ENCODE peak calls at places on chromosomes 3 and 15, in five cellular contexts. I is GM13976, M is Panc1, D is bronchial epithelial cell, H is endothelial cell. F is an unnamed sample.

GRCh38 chr3:69161587-69162196 is 39.3 kb upstream of the LMOD3 start:
- DNase-seq in M (peak; percentile 51), D (peak; percentile 53), H (peak; percentile 20), I (peak; percentile 60), F (peak; percentile 41)

GRCh38 chr3:27680517-27681246 is 41.4 kb downstream of the EOMES start:
- DNase-seq in D (no peak), I (no peak), H (peak; percentile 11), M (no peak), F (no peak)

GRCh38 chr3:20478407-20478806 is 292.4 kb upstream of the SGO1 start:
- DNase-seq in D (no peak), I (no peak), M (no peak), H (no peak), F (no peak)

GRCh38 chr15:91482799-91483198 is 370.7 kb upstream of the SLCO3A1 start:
- DNase-seq in H (no peak), M (no peak), D (no peak), I (no peak), F (peak; percentile 5)

GRCh38 chr3:122067214-122067550 is 12.0 kb downstream of the CD86 start:
- DNase-seq in M (no peak), I (no peak), H (no peak), D (no peak), F (no peak)

GRCh38 chr3:124916837-124917409 is 17.6 kb downstream of the MUC13 start:
- DNase-seq in D (no peak), H (no peak), I (no peak), M (no peak), F (no peak)

GRCh38 chr15:98653686-98654085 is 5.3 kb downstream of the IGF1R start:
- DNase-seq in I (no peak), M (no peak), H (no peak), D (no peak), F (no peak)

GRCh38 chr3:125123906-125124305 is 68.1 kb upstream of the HEG1 start:
- DNase-seq in M (no peak), D (no peak), I (no peak), H (no peak), F (no peak)

GRCh38 chr15:60799885-60800728 is 321.2 kb upstream of the ICE2 start:
- DNase-seq in H (no peak), D (no peak), M (no peak), I (no peak), F (peak; percentile 69)

GRCh38 chr3:169104972-169105371 is 558.5 kb downstream of the MECOM start:
- DNase-seq in M (no peak), H (no peak), D (peak; percentile 81), I (no peak), F (no peak)

GRCh38 chr3:22039156-22039555 is 288.1 kb upstream of the ZNF385D start:
- DNase-seq in D (no peak), I (no peak), M (no peak), H (no peak), F (no peak)

GRCh38 chr15:52144656-52145055 is 32.1 kb upstream of the BCL2L10 start:
- DNase-seq in D (peak; percentile 42), M (no peak), H (no peak), I (no peak), F (no peak)

GRCh38 chr3:11565492-11565891 is 78.2 kb downstream of the VGLL4 start:
- DNase-seq in D (no peak), H (no peak), I (no peak), M (no peak), F (no peak)

GRCh38 chr15:79094611-79095021 is 4.0 kb upstream of the RASGRF1 start:
- DNase-seq in H (no peak), I (no peak), D (no peak), M (no peak), F (no peak)

GRCh38 chr3:122794779-122795673 is at the start of gene SLC49A4:
- DNase-seq in M (peak; percentile 20), H (peak; percentile 86), I (peak; percentile 93), D (peak; percentile 62), F (peak; percentile 61)

GRCh38 chr15:81752149-81752942 is 293.5 kb downstream of the MEX3B start:
- DNase-seq in D (peak; percentile 51), H (peak; percentile 28), M (no peak), I (no peak), F (no peak)

GRCh38 chr15:48966595-48967301 is 3.0 kb upstream of the SHC4 start:
- DNase-seq in I (peak; percentile 38), M (no peak), D (peak; percentile 88), H (no peak), F (peak; percentile 79)

GRCh38 chr3:184366619-184367321 is 5.3 kb downstream of the POLR2H start:
- DNase-seq in D (no peak), I (no peak), H (no peak), M (no peak), F (no peak)

GRCh38 chr3:54056521-54056920 is 65.8 kb upstream of the CACNA2D3 start:
- DNase-seq in D (peak; percentile 69), H (no peak), M (no peak), I (no peak), F (no peak)

GRCh38 chr3:31770822-31771326 is 210.2 kb downstream of the OSBPL10 start:
- DNase-seq in I (no peak), D (peak; percentile 64), H (no peak), M (no peak), F (no peak)

GRCh38 chr15:60184579-60184978 is 180.5 kb downstream of the FOXB1 start:
- DNase-seq in I (no peak), H (no peak), M (no peak), D (peak; percentile 62), F (no peak)

GRCh38 chr3:45333549-45333948 is 54.8 kb upstream of the LARS2 start:
- DNase-seq in M (no peak), D (peak; percentile 9), H (no peak), I (no peak), F (no peak)

GRCh38 chr3:66470285-66470684 is 30.5 kb downstream of the LRIG1 start:
- DNase-seq in D (no peak), I (no peak), M (no peak), H (no peak), F (no peak)

GRCh38 chr3:31823184-31823583 is 157.9 kb downstream of the OSBPL10 start:
- DNase-seq in D (peak; percentile 88), I (no peak), M (no peak), H (no peak), F (no peak)

GRCh38 chr3:168973206-168973605 is 690.3 kb downstream of the MECOM start:
- DNase-seq in M (no peak), D (no peak), H (no peak), I (no peak), F (no peak)

GRCh38 chr3:10416730-10417300 is 88.6 kb downstream of the ATP2B2 start:
- DNase-seq in M (no peak), I (no peak), D (no peak), H (no peak), F (no peak)

GRCh38 chr3:66410976-66411375 is 89.8 kb downstream of the LRIG1 start:
- DNase-seq in I (no peak), D (no peak), M (no peak), H (no peak), F (no peak)

GRCh38 chr3:19559724-19560442 is 374.1 kb downstream of the EFHB start:
- DNase-seq in M (no peak), D (no peak), I (peak; percentile 15), H (no peak), F (no peak)

GRCh38 chr3:109696932-109697331 is 359.6 kb upstream of the DPPA4 start:
- DNase-seq in I (no peak), M (no peak), D (no peak), H (no peak), F (no peak)
- TF ChIP-seq CTCF in I (no peak), M (no peak), D (no peak), H (peak; percentile 29), F (no peak)

GRCh38 chr3:143120716-143121239 is 1.2 kb downstream of the CHST2 start:
- DNase-seq in I (peak; percentile 65), M (no peak), H (peak; percentile 54), D (no peak), F (peak; percentile 56)
- TF ChIP-seq CTCF in I (peak; percentile 39), M (no peak), H (no peak), D (peak; percentile 10), F (no peak)

GRCh38 chr3:107514453-107514852 is 8.3 kb upstream of the BBX start:
- DNase-seq in H (no peak), M (no peak), I (no peak), D (no peak), F (no peak)
- TF ChIP-seq CTCF in H (no peak), M (no peak), I (no peak), D (no peak), F (no peak)

GRCh38 chr3:72265250-72265649 is 480.3 kb upstream of the PROK2 start:
- DNase-seq in D (peak; percentile 12), H (no peak), I (no peak), M (no peak), F (no peak)
- TF ChIP-seq CTCF in D (no peak), H (no peak), I (peak; percentile 8), M (no peak), F (no peak)

GRCh38 chr15:26864664-26865191 is 2.1 kb upstream of the GABRA5 start:
- DNase-seq in H (peak; percentile 47), D (peak; percentile 32), I (no peak), M (no peak), F (peak; percentile 11)
- TF ChIP-seq CTCF in H (no peak), D (peak; percentile 61), I (no peak), M (peak; percentile 77), F (peak; percentile 32)